ENCODE peak calls at places on chromosomes 13 and 19, in seven cellular contexts. O is astrocyte; C is effector memory CD4-positive, alpha-beta T cell; N is heart left ventricle; R is Peyer's patch; G is uterus; M is GM23248. P is an unnamed sample.

GRCh38 chr13:42571895-42572294 is 2.1 kb upstream of the TNFSF11 start:
- DNase-seq in C (no peak), O (no peak), M (no peak), G (no peak), R (no peak), N (no peak), P (no peak)

GRCh38 chr19:29845576-29846176 is 33.9 kb downstream of the CCNE1 start:
- DNase-seq in O (peak; percentile 22), C (peak; percentile 8), N (peak; percentile 23), M (peak; percentile 71), G (peak; percentile 19), R (peak; percentile 63), P (peak; percentile 29)

GRCh38 chr19:8403098-8403819 is 9.8 kb upstream of the MARCHF2 start:
- DNase-seq in C (no peak), O (no peak), R (no peak), M (no peak), N (no peak), G (no peak), P (no peak)

GRCh38 chr19:4914736-4915501 is 5.6 kb downstream of the UHRF1 start:
- DNase-seq in G (no peak), C (peak; percentile 60), R (peak; percentile 81), N (no peak), M (peak; percentile 94), O (peak; percentile 82), P (peak; percentile 74)

GRCh38 chr19:54248016-54248601 is 5.5 kb upstream of the LILRA6 start:
- DNase-seq in G (no peak), R (no peak), C (no peak), N (peak; percentile 44), M (peak; percentile 37), O (no peak), P (no peak)

GRCh38 chr19:4977299-4978174 is 8.6 kb downstream of the KDM4B start:
- DNase-seq in G (peak; percentile 85), N (no peak), M (peak; percentile 98), R (no peak), C (no peak), O (peak; percentile 95), P (peak; percentile 47)

GRCh38 chr13:67416047-67416925 is 186.2 kb upstream of the PCDH9 start:
- DNase-seq in C (no peak), O (peak; percentile 1), G (no peak), N (no peak), R (no peak), M (peak; percentile 24), P (peak; percentile 64)

GRCh38 chr13:46010148-46010547 is 42.4 kb downstream of the ZC3H13 start:
- DNase-seq in R (no peak), G (no peak), N (no peak), O (no peak), C (no peak), M (peak; percentile 28), P (no peak)

GRCh38 chr13:29497137-29497654 is 98.3 kb downstream of the SLC7A1 start:
- DNase-seq in C (no peak), R (no peak), M (no peak), G (no peak), O (peak; percentile 61), N (peak; percentile 80), P (peak; percentile 92)

GRCh38 chr13:109586509-109587346 is 199.7 kb downstream of the IRS2 start:
- DNase-seq in O (no peak), N (no peak), M (no peak), G (no peak), R (peak; percentile 64), C (no peak), P (no peak)

GRCh38 chr19:13428352-13428751 is 77.9 kb downstream of the CACNA1A start:
- DNase-seq in M (peak; percentile 46), N (no peak), R (no peak), G (no peak), C (no peak), O (no peak), P (peak; percentile 58)

GRCh38 chr13:91576590-91576989 is 178.2 kb downstream of the GPC5 start:
- DNase-seq in G (no peak), M (no peak), C (no peak), N (no peak), O (no peak), R (no peak), P (peak; percentile 10)

GRCh38 chr13:109755997-109756396 is 30.4 kb downstream of the IRS2 start:
- DNase-seq in O (no peak), M (no peak), R (no peak), G (no peak), C (no peak), N (no peak), P (no peak)

GRCh38 chr19:51607920-51608562 is 22.2 kb downstream of the SIGLEC5 start:
- DNase-seq in C (no peak), R (peak; percentile 69), G (peak; percentile 43), N (peak; percentile 69), M (peak; percentile 83), O (peak; percentile 24), P (peak; percentile 87)
- H3K27ac ChIP-seq in C (no peak overlapping the region), R (no peak overlapping the region), G (no peak overlapping the region), N (no peak overlapping the region), M (no peak overlapping the region), O (no peak overlapping the region), P (no peak overlapping the region)

DNA sequence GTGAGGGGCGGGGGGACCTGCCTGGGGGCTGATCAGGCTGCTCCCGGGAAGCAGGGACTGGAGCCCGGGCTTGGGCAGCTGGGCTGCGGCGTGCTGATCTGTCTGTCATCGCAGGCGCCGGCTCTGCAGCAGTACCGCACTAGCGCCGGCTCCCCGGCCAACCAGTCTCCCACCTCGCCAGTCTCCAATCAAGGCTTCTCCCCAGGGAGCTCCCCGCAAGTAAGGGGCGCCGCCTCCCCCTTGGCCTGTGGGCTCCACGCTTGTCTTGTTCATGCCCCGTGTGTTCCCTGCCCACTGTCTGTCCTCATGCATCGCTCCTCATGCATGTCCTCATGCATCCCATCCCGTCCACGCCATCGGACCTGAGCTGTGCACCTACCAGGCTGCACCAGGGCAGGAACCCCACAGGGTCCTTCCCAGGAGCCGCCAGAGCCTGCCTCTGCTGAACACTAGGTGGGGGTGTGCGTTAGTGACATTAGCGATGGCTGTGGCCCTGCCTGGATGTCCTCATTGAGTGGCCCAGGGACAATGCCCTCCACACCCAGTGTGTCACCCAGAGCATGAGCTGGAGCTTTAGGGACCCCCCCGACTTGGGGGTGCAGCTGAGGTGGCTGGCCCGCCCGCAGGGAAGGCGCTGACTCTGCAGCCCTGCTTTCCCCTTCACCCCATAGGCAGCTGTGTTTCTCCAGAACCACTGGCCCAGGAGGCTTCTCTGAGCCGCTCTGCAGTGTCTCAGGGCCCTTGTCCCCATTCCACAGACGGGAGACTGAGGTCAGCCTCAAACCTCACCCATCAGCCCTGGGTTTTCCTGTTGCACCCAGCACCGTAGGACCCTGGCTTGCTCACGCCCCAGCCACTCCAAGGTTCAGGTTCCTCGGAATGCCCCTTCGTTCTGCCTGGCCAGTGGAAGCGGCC is 19.5 kb downstream of the COMP start:
- DNase-seq in G (no peak), R (no peak), O (no peak), C (no peak), M (no peak), N (no peak), P (no peak)
- H3K27ac ChIP-seq in G (no peak overlapping the region), R (no peak overlapping the region), O (no peak overlapping the region), C (no peak overlapping the region), M (no peak overlapping the region), N (no peak overlapping the region), P (no peak overlapping the region)

DNA sequence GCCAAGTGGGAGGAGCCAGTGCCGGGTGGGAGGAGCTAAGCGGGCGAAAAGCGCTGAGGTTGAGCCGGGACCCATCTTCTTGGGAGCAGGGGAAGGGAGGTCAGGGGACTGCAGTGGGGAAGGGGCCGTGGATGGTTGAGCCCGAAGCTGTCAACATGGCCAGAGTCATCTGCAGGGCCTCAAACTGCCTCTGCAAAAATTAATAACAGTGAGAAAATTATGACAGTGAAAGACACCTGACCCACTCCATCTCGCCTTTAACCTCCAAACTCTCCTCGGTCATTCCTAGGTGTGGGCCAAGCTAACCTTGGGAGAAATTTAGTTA is 30.1 kb downstream of the ZNF557 start:
- DNase-seq in G (no peak), M (no peak), C (no peak), N (no peak), R (no peak), O (no peak), P (no peak)
- H3K27ac ChIP-seq in G (peak overlapping the region; percentile 100), M (peak overlapping the region; percentile 76), C (peak overlapping the region; percentile 82), N (peak overlapping the region; percentile 94), R (peak overlapping the region; percentile 91), O (peak overlapping the region; percentile 78), P (peak overlapping the region; percentile 78)

DNA sequence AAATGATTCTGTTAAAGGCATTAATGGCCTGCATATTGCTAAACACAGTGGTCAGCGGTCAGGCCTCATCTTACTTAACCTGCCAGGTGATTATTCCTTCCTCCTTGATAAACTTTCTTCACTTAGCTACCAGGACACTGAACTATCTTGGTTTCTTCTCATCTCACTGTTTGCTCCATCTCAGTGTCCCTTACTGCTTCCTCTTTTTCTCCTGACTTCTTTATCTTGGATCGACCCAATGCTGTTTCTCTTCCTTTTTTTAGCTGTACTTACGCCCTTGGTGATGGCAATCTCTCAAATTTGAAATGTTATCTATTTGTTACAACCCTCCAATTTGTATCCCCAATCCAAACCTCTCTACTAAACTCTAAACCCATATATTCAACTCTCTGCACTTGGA is 7.8 kb upstream of the CLC start:
- DNase-seq in R (no peak), O (no peak), C (no peak), N (no peak), G (no peak), M (no peak), P (no peak)
- H3K27ac ChIP-seq in R (no peak overlapping the region), O (no peak overlapping the region), C (no peak overlapping the region), N (no peak overlapping the region), G (no peak overlapping the region), M (no peak overlapping the region), P (no peak overlapping the region)

GRCh38 chr13:80010286-80010831 is 330.6 kb downstream of the SPRY2 start:
- DNase-seq in N (no peak), M (no peak), R (no peak), C (no peak), G (no peak), O (no peak), P (no peak)

GRCh38 chr13:80010846-80011245 is 330.1 kb downstream of the SPRY2 start:
- DNase-seq in R (no peak), C (no peak), G (no peak), M (no peak), N (no peak), O (no peak), P (no peak)

GRCh38 chr13:80011448-80012212 is 329.3 kb downstream of the SPRY2 start:
- DNase-seq in M (no peak), N (no peak), G (no peak), C (no peak), O (no peak), R (no peak), P (peak; percentile 73)

GRCh38 chr13:80012281-80012680 is 328.6 kb downstream of the SPRY2 start:
- DNase-seq in M (peak; percentile 47), G (no peak), C (no peak), N (no peak), O (no peak), R (no peak), P (peak; percentile 27)

GRCh38 chr13:80009760-80010159 is 331.2 kb downstream of the SPRY2 start:
- DNase-seq in O (no peak), R (no peak), M (no peak), C (no peak), N (no peak), G (no peak), P (no peak)
- H3K27ac ChIP-seq in O (no peak overlapping the region), R (no peak overlapping the region), M (no peak overlapping the region), C (no peak overlapping the region), N (no peak overlapping the region), G (no peak overlapping the region), P (no peak overlapping the region)

DNA sequence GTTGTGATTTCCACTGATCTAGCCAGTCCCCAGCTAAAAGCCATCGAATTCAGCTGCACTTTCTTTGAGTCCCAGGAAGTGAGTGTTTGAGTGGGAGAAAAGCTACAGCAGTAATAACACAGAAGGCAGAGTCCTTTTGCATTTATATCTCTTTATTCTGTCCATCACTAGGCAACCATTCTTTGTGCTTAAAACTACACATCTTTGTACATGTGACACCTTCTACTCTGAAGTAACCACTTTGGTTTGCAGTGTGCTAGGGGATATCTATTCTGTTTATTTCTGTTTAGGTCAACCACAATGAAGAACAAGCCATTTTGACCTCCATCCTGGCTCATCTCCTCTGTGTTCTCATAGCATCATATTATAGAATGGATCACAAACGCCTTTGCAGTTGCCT is 226.0 kb upstream of the SERP2 start:
- DNase-seq in M (no peak), N (no peak), C (no peak), O (no peak), R (no peak), G (no peak), P (no peak)
- H3K27ac ChIP-seq in M (no peak overlapping the region), N (no peak overlapping the region), C (no peak overlapping the region), O (no peak overlapping the region), R (no peak overlapping the region), G (no peak overlapping the region), P (no peak overlapping the region)